ENCODE peak calls at places on chromosomes 1 and 21, in nine cellular contexts. S, F, U, X, N, G, O, Y and E are unnamed samples. For H3K4me1, the result is how much of the 10 kb centered on the place peaks cover.

GRCh38 chr21:33136898-33137502 is 67.1 kb downstream of the OLIG1 start:
- DNase-seq in F (no peak), U (no peak), X (no peak), O (no peak), S (no peak), N (no peak), Y (no peak), G (no peak), E (no peak)

GRCh38 chr1:116806245-116806644 is 52.0 kb downstream of the CD2 start:
- DNase-seq in O (no peak), X (no peak), F (no peak), S (no peak), N (no peak), U (no peak), Y (no peak), G (no peak), E (no peak)

GRCh38 chr1:234620786-234621468 is 10.9 kb upstream of the IRF2BP2 start:
- DNase-seq in U (no peak), X (no peak), G (no peak), S (no peak), F (no peak), O (no peak), N (no peak), Y (no peak), E (no peak)

GRCh38 chr1:11828511-11828910 is 19.1 kb downstream of the NPPA start:
- DNase-seq in G (no peak), S (no peak), N (no peak), X (no peak), Y (peak), U (no peak), F (no peak), O (no peak), E (no peak)

GRCh38 chr1:33349081-33349759 is 28.3 kb upstream of the A3GALT2 start:
- DNase-seq in S (peak), X (peak), O (peak), F (peak), Y (peak), U (peak), N (peak), G (peak), E (peak)

GRCh38 chr1:30871276-30871871 is 37.2 kb downstream of the SDC3 start:
- DNase-seq in G (no peak), X (no peak), N (no peak), U (no peak), S (no peak), O (no peak), F (no peak), Y (no peak), E (no peak)

GRCh38 chr1:228097333-228098081 is 5.6 kb downstream of the C1orf35 start:
- DNase-seq in Y (peak), X (peak), F (no peak), G (no peak), U (peak), O (no peak), S (no peak), N (no peak), E (no peak)

GRCh38 chr21:20998886-20999285 is 677 bp downstream of the NCAM2 start:
- DNase-seq in U (no peak), N (peak), X (no peak), Y (no peak), O (no peak), F (no peak), G (no peak), S (no peak), E (no peak)

DNA sequence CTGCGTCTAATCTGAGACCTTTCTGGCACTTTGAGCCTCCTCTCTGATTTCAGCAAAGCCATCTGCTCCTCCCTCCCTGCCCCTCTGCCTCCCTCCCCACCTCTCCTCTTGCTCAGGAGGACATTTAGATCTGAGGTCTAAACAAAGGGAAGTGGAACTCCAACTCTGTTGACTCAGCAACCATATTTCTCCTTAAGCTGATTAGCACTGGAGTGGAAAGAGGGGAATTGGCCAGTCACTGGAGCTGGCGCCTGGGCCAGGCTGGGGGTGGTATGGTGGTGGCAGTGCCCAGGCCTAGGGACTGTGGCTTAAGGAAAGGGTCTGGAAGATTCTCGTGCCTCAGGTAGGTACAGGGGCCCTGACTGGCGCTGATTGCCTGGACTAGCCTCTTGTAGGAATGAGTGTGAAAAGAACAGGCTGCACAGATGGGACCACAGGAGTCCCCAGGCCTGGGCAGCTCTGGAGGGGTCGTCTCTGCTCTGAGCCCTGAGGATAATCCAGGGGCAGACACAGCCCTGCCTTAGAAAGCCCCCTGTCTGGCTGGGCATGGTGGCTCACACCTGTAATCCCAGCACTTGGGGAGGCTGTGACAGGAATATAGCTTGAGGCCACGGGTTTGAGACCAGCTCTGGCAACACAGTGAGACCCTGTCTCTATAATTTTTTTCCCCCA is 11.9 kb downstream of the SH2D2A start:
- DNase-seq in N (peak), X (no peak), S (no peak), Y (no peak), G (no peak), O (peak), U (no peak), F (no peak), E (no peak)
- H3K4me1 ChIP-seq in N (under half), X (half or more), S (under half), Y (under half), G (under half), O (under half), U (under half), F (under half), E (under half)

DNA sequence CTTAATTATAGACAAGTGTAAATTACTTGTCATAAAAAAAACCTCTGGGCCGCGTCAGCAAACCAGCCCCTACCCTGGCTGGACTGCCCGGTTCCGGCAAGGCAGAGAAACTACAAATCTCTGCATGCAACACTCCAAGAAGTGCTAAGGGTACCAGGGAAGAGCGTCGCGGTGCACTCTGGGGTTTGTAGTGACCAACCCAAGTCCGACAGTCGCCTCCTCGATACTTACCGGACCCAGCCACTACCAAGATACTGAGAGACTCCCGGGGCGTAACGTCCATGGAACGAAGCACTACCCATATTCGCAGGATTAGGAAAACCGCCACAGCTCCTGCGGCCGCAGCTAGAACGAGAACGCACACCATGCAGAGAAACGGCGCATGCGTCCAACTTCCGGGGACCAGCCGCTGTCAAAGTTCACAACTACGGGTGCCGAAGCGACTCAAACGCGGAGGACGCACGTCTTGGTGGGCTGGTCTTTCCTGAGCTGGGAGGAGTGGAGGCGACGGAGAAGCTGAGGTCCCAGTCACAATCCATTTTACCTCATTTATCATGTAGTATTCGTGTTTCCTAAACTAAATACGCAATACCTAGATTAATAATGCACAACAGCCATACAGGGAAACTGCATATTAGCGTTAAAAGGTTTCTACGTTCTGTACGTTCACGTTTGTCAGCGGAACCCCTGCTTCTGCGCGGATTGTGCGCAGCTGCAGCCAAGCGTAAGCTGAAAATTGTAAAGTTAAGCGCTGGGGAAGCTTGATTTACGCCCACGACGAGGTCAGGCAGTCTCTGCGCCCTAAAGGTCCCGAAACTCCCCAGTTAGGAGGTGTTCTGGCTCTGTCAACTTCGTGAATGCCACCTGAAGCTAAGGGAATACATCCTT is at the start of gene ALG14:
- DNase-seq in F (peak), O (peak), S (peak), U (peak), X (peak), Y (peak), N (peak), G (peak), E (peak)
- H3K27ac ChIP-seq in F (peak), O (peak), S (peak), U (peak), X (peak), Y (peak), N (peak), G (peak), E (peak)

DNA sequence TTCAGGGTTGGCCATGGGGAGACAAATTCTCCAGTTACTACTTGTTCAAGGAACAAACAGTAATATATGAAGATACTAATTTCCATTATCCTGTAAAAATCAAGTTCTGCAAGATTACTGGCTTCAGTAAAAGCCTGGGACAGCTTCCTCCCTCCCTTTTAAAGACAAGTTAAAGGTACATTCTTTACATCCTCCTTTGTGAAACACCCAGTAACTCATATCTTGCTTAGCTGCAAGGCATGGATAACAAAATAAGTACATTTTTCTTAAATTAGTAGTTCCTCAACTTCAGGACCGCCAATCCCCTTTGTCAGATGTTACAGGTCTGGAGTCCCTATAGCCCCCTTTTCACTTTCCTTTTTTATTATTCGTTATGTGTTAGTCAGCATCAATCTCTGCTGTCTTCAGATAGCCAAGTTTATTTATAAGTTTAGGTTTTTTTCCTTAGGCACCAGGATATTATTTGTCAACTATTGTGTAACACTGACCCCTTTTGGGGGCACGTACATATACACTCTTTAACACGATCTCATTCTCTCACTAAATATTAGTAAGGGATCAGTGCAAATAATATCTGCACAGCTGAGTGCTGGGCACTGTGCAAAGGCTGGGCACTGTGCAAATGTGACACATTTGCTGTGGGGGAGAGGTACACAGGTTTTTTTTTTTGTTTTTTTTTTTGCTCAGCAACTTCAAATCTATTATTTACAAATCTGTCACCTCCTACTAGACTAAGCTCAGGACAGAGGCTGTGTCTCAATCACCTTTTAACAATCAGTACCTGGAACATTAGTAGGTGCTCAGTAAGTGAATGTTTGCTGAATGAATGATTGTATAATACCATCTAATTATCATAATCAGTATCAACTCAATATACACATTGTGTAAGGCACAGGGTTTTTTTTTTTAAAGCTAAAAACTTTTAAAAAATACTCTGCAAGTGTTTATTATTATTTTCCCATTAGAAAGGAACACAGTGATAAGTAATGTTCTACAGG is 9.6 kb downstream of the ERRFI1 start:
- DNase-seq in S (no peak), X (no peak), U (no peak), Y (no peak), O (peak), G (no peak), F (no peak), N (no peak), E (no peak)
- H3K4me1 ChIP-seq in S (half or more), X (half or more), U (half or more), Y (under half), O (under half), G (under half), F (under half), N (half or more), E (under half)

DNA sequence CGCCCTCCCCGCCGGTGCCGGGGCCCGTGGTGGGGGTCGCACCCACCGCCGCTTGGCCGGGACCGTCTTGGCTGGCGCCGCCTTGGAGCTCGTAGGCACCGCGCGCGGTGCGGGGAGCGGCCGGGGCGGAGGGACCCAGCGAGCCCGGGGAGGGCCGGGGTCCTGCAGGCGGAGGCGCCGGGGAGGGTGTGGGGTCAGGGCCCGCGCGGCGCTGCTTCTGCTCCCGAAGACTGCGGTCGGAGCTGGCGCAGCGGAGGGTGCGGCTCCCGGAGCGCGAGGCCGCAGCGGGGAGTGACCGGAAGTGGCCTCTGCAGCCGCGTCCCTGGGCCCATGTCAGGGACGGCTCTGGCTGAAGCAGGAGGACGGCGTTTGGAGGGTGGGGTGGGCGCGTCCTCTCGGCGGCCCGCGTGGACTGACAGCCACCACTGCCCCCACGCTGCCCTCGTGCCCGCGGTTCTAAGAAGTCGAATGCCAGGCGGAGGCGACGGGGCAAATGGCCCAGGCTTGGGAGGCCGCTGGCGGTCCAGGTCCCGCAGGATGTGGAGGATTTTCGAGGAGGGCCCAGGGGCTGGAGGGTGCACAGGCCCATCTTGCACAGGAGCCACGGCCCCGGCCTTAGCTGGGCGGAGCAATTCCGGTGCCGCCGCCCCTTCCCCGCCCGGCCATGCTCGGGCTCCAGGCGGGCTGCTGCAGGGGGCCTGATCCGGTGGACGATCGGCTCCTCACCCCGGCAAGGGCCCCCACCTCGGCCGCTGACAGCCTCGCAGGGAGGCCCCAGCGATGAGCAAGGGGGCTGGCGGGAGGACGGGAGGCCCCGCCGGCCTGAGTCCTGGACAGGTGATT is 7.7 kb upstream of the ZNF669 start:
- DNase-seq in S (peak), O (peak), Y (peak), X (peak), G (peak), U (peak), F (peak), N (peak), E (peak)
- H3K27ac ChIP-seq in S (peak), O (peak), Y (peak), X (peak), G (peak), U (peak), F (peak), N (no peak), E (peak)

GRCh38 chr1:39908534-39908933 is 6.8 kb upstream of the MYCL start:
- DNase-seq in X (no peak), Y (no peak), G (no peak), N (no peak), O (no peak), F (no peak), S (no peak), U (no peak), E (no peak)

GRCh38 chr1:39907532-39908453 is 6.1 kb upstream of the MYCL start:
- DNase-seq in U (no peak), X (no peak), G (no peak), F (no peak), N (no peak), S (no peak), O (no peak), Y (no peak), E (no peak)

GRCh38 chr1:39902121-39902807 is 547 bp upstream of the MYCL start:
- DNase-seq in G (peak), X (peak), U (peak), N (peak), O (peak), S (peak), Y (no peak), F (peak), E (peak)

GRCh38 chr1:39901486-39902120 is at the start of gene MYCL:
- DNase-seq in X (peak), O (peak), N (peak), Y (peak), F (peak), S (peak), G (peak), U (peak), E (peak)

DNA sequence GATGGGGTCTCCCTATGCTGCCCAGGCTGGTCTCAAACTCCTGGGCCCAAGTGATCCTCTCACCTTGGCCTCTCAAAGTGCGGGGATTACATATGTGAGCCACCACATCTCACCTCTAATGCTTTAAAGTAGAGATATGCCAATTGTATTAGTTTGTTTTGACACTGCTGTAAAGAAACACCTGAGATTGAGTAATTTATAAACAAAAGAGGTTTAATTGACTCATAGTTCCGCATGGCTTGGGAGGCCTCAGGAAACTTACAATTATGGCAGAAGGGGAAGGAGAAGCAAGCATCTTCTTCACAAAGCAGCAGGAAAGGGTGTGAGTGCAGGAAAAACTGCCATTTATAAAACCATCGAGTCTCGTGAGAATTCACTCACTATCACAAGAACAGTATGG is 3.4 kb upstream of the MYCL start:
- DNase-seq in X (no peak), N (no peak), S (no peak), F (no peak), O (no peak), Y (no peak), G (no peak), U (no peak), E (no peak)
- H3K4me1 ChIP-seq in X (under half), N (under half), S (under half), F (under half), O (under half), Y (under half), G (under half), U (under half), E (under half)

GRCh38 chr1:57623791-57624538 is 200.1 kb upstream of the DAB1 start:
- DNase-seq in O (no peak), U (no peak), S (no peak), G (no peak), N (no peak), Y (no peak), X (no peak), F (no peak), E (no peak)

GRCh38 chr1:57620589-57620988 is 196.7 kb upstream of the DAB1 start:
- DNase-seq in O (no peak), U (no peak), F (no peak), S (no peak), G (no peak), X (no peak), Y (no peak), N (no peak), E (peak)

GRCh38 chr1:57621776-57622175 is 197.9 kb upstream of the DAB1 start:
- DNase-seq in S (no peak), O (no peak), U (no peak), X (no peak), F (no peak), Y (no peak), N (no peak), G (no peak), E (no peak)

DNA sequence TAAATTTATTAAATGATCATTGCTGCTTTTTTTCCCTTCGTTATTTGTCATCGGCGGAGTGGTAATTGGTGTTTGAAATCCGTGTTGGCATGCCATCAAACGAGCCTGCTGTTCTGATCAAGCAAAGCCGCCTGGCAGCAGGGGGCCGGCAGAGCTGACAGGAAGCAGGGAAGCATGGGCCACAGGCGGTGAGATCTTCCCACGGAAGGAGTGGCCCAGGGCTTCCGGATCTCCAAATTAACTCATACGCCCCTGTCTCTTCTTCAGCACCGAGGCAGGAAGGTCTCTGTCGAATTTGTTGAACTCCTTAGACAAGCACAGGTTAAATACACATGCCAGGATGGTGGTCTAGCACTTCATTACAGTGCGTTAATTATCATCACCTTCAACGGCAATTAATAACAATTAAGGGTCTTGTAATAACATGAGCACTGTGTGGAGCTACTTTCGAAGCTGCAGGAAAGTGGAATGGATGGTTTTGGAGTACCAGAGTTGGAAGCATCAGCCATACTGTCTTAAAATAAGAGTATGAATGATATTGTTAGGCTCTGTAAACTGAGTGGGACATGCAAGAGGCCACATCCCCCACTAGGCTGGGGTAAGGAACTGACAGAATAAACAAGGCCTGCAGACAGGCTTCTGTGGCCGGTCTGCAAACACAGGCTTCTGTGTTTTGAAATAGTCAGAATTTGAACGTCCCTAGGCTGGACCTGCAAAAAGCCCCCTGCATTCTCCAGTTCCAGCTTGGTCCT is 199.4 kb upstream of the DAB1 start:
- DNase-seq in Y (no peak), S (no peak), F (peak), O (no peak), X (no peak), U (no peak), N (peak), G (no peak), E (peak)
- H3K27ac ChIP-seq in Y (no peak), S (no peak), F (peak), O (no peak), X (no peak), U (no peak), N (no peak), G (no peak), E (peak)